ENCODE peak calls at places on chromosomes 16 and 17, in six cellular contexts. W is endothelial cell, L is nephron progenitor cell, T is fibroblast of villous mesenchyme, H is AG10803, M is mucosa of descending colon. P is an unnamed sample.

GRCh38 chr17:44779211-44780025 is 20.6 kb downstream of the ADAM11 start:
- DNase-seq in W (peak), L (peak), T (peak), H (peak), M (peak), P (peak)

GRCh38 chr16:28155293-28155692 is 56.5 kb downstream of the XPO6 start:
- DNase-seq in W (no peak), L (no peak), T (no peak), H (no peak), M (no peak), P (peak)

GRCh38 chr17:32276217-32276616 is 10.6 kb downstream of the RHBDL3 start:
- DNase-seq in W (no peak), L (peak), T (no peak), H (no peak), M (no peak), P (no peak)

GRCh38 chr17:67276075-67276474 is 31.1 kb upstream of the HELZ start:
- DNase-seq in W (peak), L (no peak), T (no peak), H (no peak), M (no peak), P (no peak)

GRCh38 chr17:7167832-7168231 is 11.3 kb downstream of the ASGR1 start:
- DNase-seq in W (no peak), L (no peak), T (peak), H (peak), M (no peak), P (peak)

GRCh38 chr16:75111514-75112280 is 4.9 kb downstream of the LDHD start:
- DNase-seq in W (peak), L (no peak), T (no peak), H (no peak), M (no peak), P (no peak)

GRCh38 chr17:34447406-34447805 is 84.4 kb upstream of the CCL1 start:
- DNase-seq in W (no peak), L (no peak), T (no peak), H (no peak), M (no peak), P (no peak)

GRCh38 chr16:80656731-80657150 is 115.9 kb downstream of the DYNLRB2 start:
- DNase-seq in W (no peak), L (no peak), T (peak), H (peak), M (no peak), P (no peak)

GRCh38 chr17:44376124-44376523 is 12.5 kb upstream of the FAM171A2 start:
- DNase-seq in W (peak), L (peak), T (no peak), H (no peak), M (peak), P (peak)

GRCh38 chr17:76179496-76180467 is 38.7 kb upstream of the FOXJ1 start:
- DNase-seq in W (no peak), L (no peak), T (peak), H (peak), M (no peak), P (peak)

GRCh38 chr16:6969594-6969993 is 363.1 kb upstream of the RBFOX1 start:
- DNase-seq in W (no peak), L (no peak), T (no peak), H (no peak), M (no peak), P (no peak)

GRCh38 chr16:88449267-88449561 is 3.9 kb upstream of the ZFPM1 start:
- DNase-seq in W (no peak), L (no peak), T (no peak), H (no peak), M (peak), P (no peak)

GRCh38 chr17:49861150-49861884 is 13.4 kb upstream of the TAC4 start:
- DNase-seq in W (peak), L (peak), T (peak), H (peak), M (peak), P (peak)

GRCh38 chr17:70074991-70075390 is at the start of gene KCNJ16:
- DNase-seq in W (no peak), L (peak), T (no peak), H (no peak), M (peak), P (no peak)

GRCh38 chr16:58638148-58639036 is 8.8 kb upstream of the CNOT1 start:
- DNase-seq in W (peak), L (no peak), T (peak), H (peak), M (peak), P (peak)

GRCh38 chr17:9356488-9356911 is 219.1 kb downstream of the STX8 start:
- DNase-seq in W (peak), L (peak), T (no peak), H (no peak), M (peak), P (no peak)

GRCh38 chr17:31559647-31560501 is 168.4 kb downstream of the RAB11FIP4 start:
- DNase-seq in W (peak), L (peak), T (peak), H (no peak), M (no peak), P (no peak)

GRCh38 chr16:74623214-74623842 is 16.4 kb upstream of the GLG1 start:
- DNase-seq in W (no peak), L (no peak), T (peak), H (peak), M (peak), P (peak)

GRCh38 chr17:32491371-32492280 is 4.8 kb downstream of the CDK5R1 start:
- DNase-seq in W (no peak), L (no peak), T (no peak), H (no peak), M (no peak), P (no peak)

GRCh38 chr17:73189417-73190099 is 3.3 kb upstream of the COG1 start:
- DNase-seq in W (peak), L (peak), T (peak), H (peak), M (peak), P (peak)

GRCh38 chr16:67019171-67019570 is 9.8 kb upstream of the CBFB start:
- DNase-seq in W (no peak), L (no peak), T (no peak), H (no peak), M (no peak), P (no peak)
- TF ChIP-seq CTCF in W (no peak), L (no peak), T (no peak), H (no peak), M (no peak), P (no peak)

GRCh38 chr16:56363781-56364565 is 61.4 kb downstream of the AMFR start:
- DNase-seq in W (no peak), L (no peak), T (no peak), H (no peak), M (no peak), P (no peak)

GRCh38 chr16:56367764-56368163 is 57.6 kb downstream of the AMFR start:
- DNase-seq in W (no peak), L (no peak), T (no peak), H (no peak), M (no peak), P (no peak)

GRCh38 chr16:56366945-56367344 is 58.4 kb downstream of the AMFR start:
- DNase-seq in W (no peak), L (no peak), T (no peak), H (no peak), M (no peak), P (no peak)

GRCh38 chr16:56364865-56365264 is 60.5 kb downstream of the AMFR start:
- DNase-seq in W (no peak), L (no peak), T (no peak), H (no peak), M (no peak), P (no peak)

DNA sequence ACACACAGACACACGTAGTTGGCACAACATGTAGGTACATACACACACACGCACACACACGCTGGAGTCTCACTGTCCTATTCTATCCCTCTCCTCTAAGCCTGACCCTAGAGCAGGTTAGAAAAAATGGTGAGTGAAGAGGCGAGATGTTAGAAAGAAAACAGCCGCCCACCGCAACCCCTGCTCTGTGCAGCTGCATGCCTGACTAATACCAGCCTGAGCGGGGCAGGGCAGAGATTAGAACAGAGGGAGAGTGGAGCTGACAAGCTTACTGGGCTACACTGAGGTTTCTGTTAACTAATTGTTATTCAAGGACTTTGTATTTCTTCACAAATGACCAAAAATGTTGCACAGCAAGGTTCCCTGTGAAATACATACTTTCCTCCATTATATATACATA is 59.8 kb downstream of the AMFR start:
- DNase-seq in W (no peak), L (no peak), T (no peak), H (no peak), M (no peak), P (no peak)
- TF ChIP-seq CTCF in W (no peak), L (no peak), T (no peak), H (no peak), M (no peak), P (no peak)

DNA sequence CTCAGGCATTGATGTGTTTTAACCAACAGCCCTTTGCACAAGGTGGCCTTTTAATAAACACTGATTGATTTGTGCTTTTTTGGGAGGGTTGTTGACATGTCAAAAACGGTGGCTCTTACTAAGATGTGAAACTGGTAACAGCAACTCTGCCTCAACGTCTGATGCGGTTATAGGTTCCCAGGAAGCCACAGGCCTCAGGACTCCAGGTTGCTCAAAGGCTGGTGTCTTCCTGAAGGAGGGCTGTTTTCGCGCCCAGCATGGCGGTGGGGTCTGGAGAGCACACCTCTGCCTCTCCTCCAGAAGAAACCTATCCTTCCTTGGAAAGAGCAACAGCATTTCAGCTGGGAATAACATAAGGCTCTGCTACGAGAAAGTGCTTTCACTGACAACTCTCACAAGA is 187.5 kb downstream of the IRF8 start:
- DNase-seq in W (no peak), L (no peak), T (no peak), H (no peak), M (no peak), P (no peak)
- TF ChIP-seq CTCF in W (no peak), L (no peak), T (no peak), H (no peak), M (no peak), P (no peak)

GRCh38 chr16:4136229-4136813 is 20.1 kb upstream of the ADCY9 start:
- DNase-seq in W (no peak), L (no peak), T (no peak), H (no peak), M (peak), P (no peak)
- TF ChIP-seq CTCF in W (no peak), L (no peak), T (no peak), H (no peak), M (no peak), P (no peak)

GRCh38 chr16:78673157-78673556 is 573.7 kb downstream of the WWOX start:
- DNase-seq in W (no peak), L (no peak), T (no peak), H (no peak), M (no peak), P (no peak)

GRCh38 chr16:78673884-78674283 is 574.4 kb downstream of the WWOX start:
- DNase-seq in W (no peak), L (no peak), T (no peak), H (no peak), M (no peak), P (no peak)

GRCh38 chr16:78677332-78677731 is 577.9 kb downstream of the WWOX start:
- DNase-seq in W (no peak), L (no peak), T (no peak), H (no peak), M (no peak), P (no peak)

GRCh38 chr16:78675312-78675711 is 575.9 kb downstream of the WWOX start:
- DNase-seq in W (no peak), L (no peak), T (peak), H (no peak), M (no peak), P (peak)

DNA sequence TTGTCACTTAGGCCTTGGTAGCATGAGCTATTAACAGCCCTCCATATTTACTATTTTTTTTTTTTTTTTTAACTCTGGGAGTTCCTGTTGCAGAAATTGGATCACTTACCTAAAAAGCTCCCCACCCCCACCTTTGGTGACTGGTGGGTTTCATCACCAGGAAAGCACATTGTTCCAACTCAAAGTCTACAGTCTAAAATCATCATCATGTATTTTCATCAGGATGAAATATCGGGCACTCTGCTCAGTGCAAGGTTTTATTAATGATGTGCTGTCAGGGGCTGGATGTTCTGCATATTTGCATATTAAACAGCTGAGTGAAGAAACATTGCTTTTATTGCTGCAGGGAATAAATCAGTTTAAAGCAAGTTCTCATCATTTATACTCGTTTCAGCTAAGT is 576.9 kb downstream of the WWOX start:
- DNase-seq in W (no peak), L (no peak), T (peak), H (peak), M (no peak), P (no peak)
- TF ChIP-seq CTCF in W (no peak), L (no peak), T (no peak), H (no peak), M (no peak), P (no peak)

P was measured in fibroblast of mammary gland.